ENCODE peak calls at places on chromosomes 16 and 17, in five cellular contexts. D, T, B, X and A are unnamed samples.

GRCh38 chr16:89529097-89529496 is 20.9 kb downstream of the SPG7 start:
- DNase-seq in X (no peak), B (no peak), T (no peak), D (no peak), A (no peak)

GRCh38 chr17:81471804-81472456 is 40.7 kb downstream of the ACTG1 start:
- DNase-seq in D (no peak), B (no peak), X (peak; percentile 58), T (no peak), A (peak; percentile 25)

GRCh38 chr16:12259258-12259657 is 282.7 kb downstream of the SNX29 start:
- DNase-seq in B (no peak), T (no peak), X (no peak), D (no peak), A (no peak)

GRCh38 chr16:66996983-66997358 is 8.6 kb downstream of the CES4A start:
- DNase-seq in T (no peak), D (no peak), B (no peak), X (no peak), A (no peak)

GRCh38 chr17:8117980-8118768 is at the start of gene ALOXE3:
- DNase-seq in X (peak; percentile 42), T (peak; percentile 64), D (no peak), B (peak; percentile 35), A (peak; percentile 41)

GRCh38 chr16:566475-567361 is at the start of gene NHLRC4:
- DNase-seq in D (peak; percentile 81), B (no peak), X (peak; percentile 73), T (peak; percentile 54), A (peak; percentile 84)

GRCh38 chr16:88458773-88459235 is 5.7 kb downstream of the ZFPM1 start:
- DNase-seq in D (no peak), T (no peak), B (no peak), X (no peak), A (no peak)

GRCh38 chr17:33730131-33730530 is 437.0 kb upstream of the ASIC2 start:
- DNase-seq in B (no peak), T (no peak), D (no peak), X (no peak), A (no peak)

GRCh38 chr16:75147968-75148310 is 385 bp upstream of the ZFP1 start:
- DNase-seq in T (no peak), D (no peak), B (no peak), X (no peak), A (no peak)

GRCh38 chr17:50946223-50946890 is 80.2 kb upstream of the TOB1 start:
- DNase-seq in X (no peak), D (no peak), B (no peak), T (no peak), A (no peak)

GRCh38 chr17:4944163-4944553 is 4.1 kb downstream of the RNF167 start:
- DNase-seq in D (peak; percentile 89), X (no peak), T (no peak), B (no peak), A (no peak)

GRCh38 chr17:77498875-77499698 is 358.3 kb downstream of the SEC14L1 start:
- DNase-seq in D (no peak), T (no peak), B (no peak), X (no peak), A (no peak)

GRCh38 chr16:50740747-50741146 is 1.1 kb upstream of the CYLD start:
- DNase-seq in X (no peak), B (no peak), T (no peak), D (no peak), A (no peak)

GRCh38 chr17:29125651-29126050 is 54.5 kb downstream of the MYO18A start:
- DNase-seq in X (no peak), B (no peak), T (no peak), D (no peak), A (no peak)

GRCh38 chr16:85557976-85558589 is 55.0 kb upstream of the GSE1 start:
- DNase-seq in B (no peak), D (no peak), X (peak; percentile 82), T (no peak), A (no peak)

GRCh38 chr17:74150428-74151025 is 53.0 kb upstream of the RPL38 start:
- DNase-seq in X (no peak), T (no peak), D (no peak), B (no peak), A (no peak)

GRCh38 chr16:46972429-46972970 is 974 bp downstream of the DNAJA2 start:
- DNase-seq in T (peak; percentile 32), X (no peak), B (no peak), D (peak; percentile 39), A (peak; percentile 19)

GRCh38 chr16:4263504-4264436 is 9.1 kb downstream of the TFAP4 start:
- DNase-seq in T (peak; percentile 86), D (no peak), X (peak; percentile 71), B (no peak), A (peak; percentile 96)

GRCh38 chr17:82118815-82119380 is 20.9 kb upstream of the FASN start:
- DNase-seq in X (no peak), T (peak; percentile 52), D (no peak), B (no peak), A (no peak)

GRCh38 chr16:75256059-75256870 is 4.8 kb upstream of the BCAR1 start:
- DNase-seq in B (no peak), X (no peak), D (no peak), T (no peak), A (no peak)

GRCh38 chr16:75044800-75045361 is 46.1 kb downstream of the ZNRF1 start:
- DNase-seq in B (no peak), D (no peak), X (no peak), T (no peak), A (peak; percentile 61)

GRCh38 chr16:81273223-81273940 is 34.9 kb downstream of the BCO1 start:
- DNase-seq in T (no peak), B (no peak), X (no peak), D (no peak), A (no peak)

GRCh38 chr16:8677481-8677880 is 3.1 kb downstream of the ABAT start:
- DNase-seq in X (no peak), T (no peak), B (no peak), D (no peak), A (peak; percentile 41)

GRCh38 chr16:318628-319027 is 33.9 kb downstream of the AXIN1 start:
- DNase-seq in D (no peak), B (no peak), T (no peak), X (no peak), A (no peak)

GRCh38 chr16:19212059-19212458 is 44.0 kb downstream of the SYT17 start:
- DNase-seq in D (no peak), X (no peak), B (no peak), T (no peak), A (no peak)

GRCh38 chr16:79409970-79410369 is 190.6 kb downstream of the MAF start:
- DNase-seq in T (no peak), X (no peak), B (no peak), D (peak; percentile 45), A (no peak)

GRCh38 chr17:80254396-80255241 is 6.0 kb upstream of the RNF213 start:
- DNase-seq in D (peak; percentile 86), T (peak; percentile 91), B (no peak), X (peak; percentile 75), A (peak; percentile 92)

GRCh38 chr16:87487361-87487924 is 5.4 kb downstream of the ZCCHC14 start:
- DNase-seq in B (no peak), X (peak; percentile 90), T (no peak), D (no peak), A (peak; percentile 31)

GRCh38 chr16:3675601-3676130 is 21.2 kb downstream of the DNASE1 start:
- DNase-seq in D (no peak), B (no peak), T (no peak), X (no peak), A (no peak)

GRCh38 chr16:89337965-89338364 is 120.5 kb downstream of the ZNF778 start:
- DNase-seq in B (no peak), X (no peak), T (no peak), D (no peak), A (no peak)

GRCh38 chr16:84423416-84423837 is 55.1 kb downstream of the ATP2C2 start:
- DNase-seq in B (no peak), T (peak; percentile 52), D (peak; percentile 49), X (peak; percentile 40), A (peak; percentile 45)

GRCh38 chr17:66747561-66748275 is 87.2 kb upstream of the CACNG5 start:
- DNase-seq in B (no peak), X (no peak), T (peak; percentile 80), D (no peak), A (peak; percentile 66)

GRCh38 chr17:49748791-49749190 is 15.1 kb downstream of the FAM117A start:
- DNase-seq in X (peak; percentile 42), D (no peak), B (no peak), T (no peak), A (no peak)

GRCh38 chr16:3094289-3095027 is 4.6 kb downstream of the ZSCAN10 start:
- DNase-seq in D (peak; percentile 79), B (no peak), X (peak; percentile 80), T (peak; percentile 23), A (peak; percentile 62)

GRCh38 chr16:84881702-84882521 is 62.1 kb downstream of the CRISPLD2 start:
- DNase-seq in T (peak; percentile 97), X (no peak), D (no peak), B (no peak), A (peak; percentile 87)

GRCh38 chr16:74738816-74739215 is 35.8 kb downstream of the FA2H start:
- DNase-seq in X (no peak), D (no peak), T (no peak), B (no peak), A (no peak)

GRCh38 chr17:76485569-76485968 is 15.7 kb downstream of the RHBDF2 start:
- DNase-seq in T (no peak), X (no peak), B (no peak), D (no peak), A (peak; percentile 65)

GRCh38 chr16:88938933-88939813 is 37.8 kb downstream of the CBFA2T3 start:
- DNase-seq in B (no peak), T (no peak), X (no peak), D (peak; percentile 41), A (no peak)